ENCODE peak calls at places on chromosome 13, in six cellular contexts. X is effector memory CD4-positive, alpha-beta T cell; G is small intestine; K is HepG2; E is fibroblast of lung; N is adrenal gland. Q is an unnamed sample.

GRCh38 chr13:77190349-77190748 is 136.5 kb downstream of the MYCBP2 start:
- DNase-seq in G (no peak), N (no peak), E (no peak), K (no peak), X (no peak), Q (no peak)

GRCh38 chr13:102597029-102598015 is 536 bp downstream of the TPP2 start:
- DNase-seq in G (peak; percentile 13), E (peak; percentile 37), N (peak; percentile 37), X (no peak), K (no peak), Q (peak; percentile 16)

GRCh38 chr13:33797622-33798021 is 20.3 kb upstream of the RFC3 start:
- DNase-seq in X (no peak), N (no peak), E (peak; percentile 36), G (no peak), K (no peak), Q (no peak)

GRCh38 chr13:32139251-32139650 is 107.7 kb downstream of the FRY start:
- DNase-seq in K (peak; percentile 63), N (no peak), E (no peak), X (no peak), G (no peak), Q (no peak)

GRCh38 chr13:42992585-42993122 is 613 bp upstream of the EPSTI1 start:
- DNase-seq in G (no peak), K (no peak), E (no peak), N (no peak), X (no peak), Q (no peak)

GRCh38 chr13:27161980-27162379 is 9.6 kb downstream of the USP12 start:
- DNase-seq in G (no peak), N (no peak), X (no peak), K (no peak), E (peak; percentile 25), Q (no peak)

GRCh38 chr13:32538234-32538620 is 368 bp downstream of the N4BP2L2 start:
- DNase-seq in K (peak; percentile 76), E (peak; percentile 52), X (peak; percentile 27), G (no peak), N (peak; percentile 60), Q (peak; percentile 18)

GRCh38 chr13:74047925-74048324 is 86.3 kb downstream of the KLF12 start:
- DNase-seq in G (peak; percentile 30), X (no peak), E (no peak), N (no peak), K (no peak), Q (no peak)

GRCh38 chr13:93066187-93066586 is 160.4 kb upstream of the GPC6 start:
- DNase-seq in X (no peak), N (peak; percentile 66), E (peak; percentile 89), K (no peak), G (no peak), Q (no peak)

GRCh38 chr13:20442798-20443381 is 82.8 kb downstream of the CRYL1 start:
- DNase-seq in E (no peak), N (no peak), K (no peak), X (no peak), G (peak; percentile 18), Q (no peak)

GRCh38 chr13:25225970-25226369 is 53.9 kb upstream of the AMER2 start:
- DNase-seq in G (no peak), N (no peak), K (no peak), E (no peak), X (no peak), Q (no peak)

GRCh38 chr13:75132800-75133695 is 348.9 kb downstream of the TBC1D4 start:
- DNase-seq in K (no peak), E (no peak), X (no peak), G (no peak), N (no peak), Q (no peak)

GRCh38 chr13:35086667-35087066 is 144.6 kb downstream of the NBEA start:
- DNase-seq in N (no peak), G (no peak), X (no peak), K (no peak), E (no peak), Q (no peak)

GRCh38 chr13:112072531-112073244 is 5.7 kb downstream of the SOX1 start:
- DNase-seq in N (no peak), G (no peak), E (no peak), X (no peak), K (no peak), Q (no peak)

GRCh38 chr13:31967155-31967554 is 64.4 kb upstream of the FRY start:
- DNase-seq in K (no peak), X (no peak), E (no peak), G (no peak), N (no peak), Q (no peak)

GRCh38 chr13:24627090-24627714 is 53.0 kb upstream of the ATP12A start:
- DNase-seq in X (no peak), N (no peak), E (no peak), K (peak; percentile 18), G (no peak), Q (no peak)

GRCh38 chr13:41222259-41222852 is 28.0 kb upstream of the KBTBD7 start:
- DNase-seq in E (peak; percentile 61), N (peak; percentile 35), X (peak; percentile 12), G (peak; percentile 70), K (peak; percentile 50), Q (no peak)

GRCh38 chr13:32824671-32825070 is 191.6 kb upstream of the KL start:
- DNase-seq in X (no peak), N (no peak), G (no peak), K (no peak), E (peak; percentile 86), Q (no peak)

GRCh38 chr13:26995159-26995558 is 176.5 kb downstream of the USP12 start:
- DNase-seq in E (no peak), N (no peak), X (no peak), K (no peak), G (no peak), Q (no peak)

GRCh38 chr13:114115191-114115671 is 17.2 kb downstream of the RASA3 start:
- DNase-seq in E (peak; percentile 81), G (peak; percentile 89), X (no peak), K (peak; percentile 33), N (no peak), Q (no peak)

GRCh38 chr13:23578411-23579071 is 8.3 kb downstream of the TNFRSF19 start:
- DNase-seq in K (peak; percentile 63), E (peak; percentile 76), X (peak; percentile 36), N (peak; percentile 60), G (peak; percentile 58), Q (peak; percentile 82)

GRCh38 chr13:30870049-30870884 is 35.8 kb upstream of the MEDAG start:
- DNase-seq in K (no peak), G (peak; percentile 51), X (no peak), N (peak; percentile 57), E (peak; percentile 99), Q (peak; percentile 64)

GRCh38 chr13:113654175-113654560 is 3.8 kb downstream of the ATP4B start:
- DNase-seq in G (no peak), X (no peak), K (no peak), N (no peak), E (no peak), Q (no peak)

GRCh38 chr13:74770361-74770760 is 636.2 kb upstream of the KLF12 start:
- DNase-seq in N (no peak), K (no peak), E (peak; percentile 77), X (no peak), G (no peak), Q (no peak)

GRCh38 chr13:66703597-66703996 is 526.5 kb downstream of the PCDH9 start:
- DNase-seq in N (no peak), G (no peak), E (no peak), K (no peak), X (no peak), Q (no peak)

GRCh38 chr13:46378411-46378810 is 8.6 kb downstream of the RUBCNL start:
- DNase-seq in E (no peak), G (no peak), N (no peak), X (no peak), K (no peak), Q (no peak)
- H3K4me1 ChIP-seq in E (no peaks in the 10 kb centered on the region), G (no peaks in the 10 kb centered on the region), N (no peaks in the 10 kb centered on the region), X (no peaks in the 10 kb centered on the region), K (no peaks in the 10 kb centered on the region), Q (no peaks in the 10 kb centered on the region)

GRCh38 chr13:29522044-29522685 is 73.3 kb downstream of the SLC7A1 start:
- DNase-seq in E (peak; percentile 82), G (no peak), K (no peak), N (no peak), X (no peak), Q (no peak)

GRCh38 chr13:29519921-29520320 is 75.6 kb downstream of the SLC7A1 start:
- DNase-seq in N (no peak), G (no peak), K (no peak), X (no peak), E (no peak), Q (no peak)

GRCh38 chr13:29521336-29521735 is 74.2 kb downstream of the SLC7A1 start:
- DNase-seq in X (no peak), N (no peak), E (no peak), K (no peak), G (no peak), Q (no peak)

GRCh38 chr13:29523199-29523931 is 72.1 kb downstream of the SLC7A1 start:
- DNase-seq in E (peak; percentile 15), X (no peak), K (no peak), G (no peak), N (no peak), Q (peak; percentile 45)

GRCh38 chr13:29520671-29521070 is 74.8 kb downstream of the SLC7A1 start:
- DNase-seq in N (no peak), E (peak; percentile 49), G (no peak), K (no peak), X (no peak), Q (no peak)
- H3K27ac ChIP-seq in N (no peak overlapping the region), E (no peak overlapping the region), G (no peak overlapping the region), K (no peak overlapping the region), X (no peak overlapping the region), Q (no peak overlapping the region)

DNA sequence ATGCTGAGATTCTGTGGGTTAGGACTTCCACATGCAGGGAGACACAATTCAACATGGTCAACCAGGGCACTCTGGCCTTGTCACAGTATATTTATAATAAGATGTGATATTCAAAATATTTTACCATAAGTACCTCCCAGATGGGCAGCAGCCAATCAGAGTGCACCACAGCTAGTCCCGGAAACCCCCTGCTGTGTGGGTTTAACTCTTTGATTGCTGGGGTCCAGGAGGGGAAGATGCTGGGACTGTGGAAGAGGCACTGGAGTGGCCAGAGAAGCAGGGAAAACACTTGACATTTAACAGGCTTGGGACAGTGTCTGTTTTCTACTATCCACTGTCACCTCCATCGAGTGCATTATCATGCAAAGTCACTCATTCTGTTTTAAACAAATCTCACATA is 99.0 kb downstream of the MBNL2 start:
- DNase-seq in N (no peak), G (no peak), E (no peak), K (no peak), X (no peak), Q (no peak)
- H3K4me1 ChIP-seq in N (peaks cover 27% of the 10 kb centered on the region), G (peaks cover 4% of the 10 kb centered on the region), E (peaks cover 32% of the 10 kb centered on the region), K (peaks cover 19% of the 10 kb centered on the region), X (no peaks in the 10 kb centered on the region), Q (peaks cover 100% of the 10 kb centered on the region)

GRCh38 chr13:28754698-28755545 is 36.2 kb upstream of the SLC46A3 start:
- DNase-seq in N (peak; percentile 35), X (no peak), K (peak; percentile 11), G (peak; percentile 71), E (peak; percentile 1), Q (peak; percentile 36)
- H3K27ac ChIP-seq in N (no peak overlapping the region), X (no peak overlapping the region), K (no peak overlapping the region), G (peak overlapping the region; percentile 52), E (no peak overlapping the region), Q (peak overlapping the region; percentile 84)

Q was measured in left ventricle myocardium inferior.